ENCODE peak calls at places on chromosomes 11 and 22, in six cellular contexts. One of them, this sample, is unnamed. For H3K4me1, the result is how much of the 10 kb centered on the place peaks cover.

GRCh38 chr11:83568474-83568873 is 282.3 kb upstream of the CCDC90B start:
- ATAC-seq in K562: no peak
- ATAC-seq in GM12878: no peak
- ATAC-seq in A549: no peak
- ATAC-seq in HepG2: no peak
- ATAC-seq in upper lobe of left lung: no peak
- ATAC-seq in this sample: no peak

GRCh38 chr11:66842896-66843775 is at the start of gene RCE1:
- ATAC-seq in K562: peak
- ATAC-seq in GM12878: peak
- ATAC-seq in A549: peak
- ATAC-seq in HepG2: peak
- ATAC-seq in upper lobe of left lung: peak
- ATAC-seq in this sample: peak

GRCh38 chr22:46763051-46763705 is 728 bp downstream of the TBC1D22A start:
- ATAC-seq in K562: peak
- ATAC-seq in GM12878: peak
- ATAC-seq in A549: peak
- ATAC-seq in HepG2: peak
- ATAC-seq in upper lobe of left lung: peak
- ATAC-seq in this sample: peak

GRCh38 chr22:37849089-37849751 is at the start of gene EIF3L:
- ATAC-seq in K562: peak
- ATAC-seq in GM12878: peak
- ATAC-seq in A549: peak
- ATAC-seq in HepG2: peak
- ATAC-seq in upper lobe of left lung: peak
- ATAC-seq in this sample: peak

GRCh38 chr22:44192098-44192810 is 11.5 kb downstream of the PARVG start:
- ATAC-seq in K562: peak
- ATAC-seq in GM12878: peak
- ATAC-seq in A549: peak
- ATAC-seq in HepG2: peak
- ATAC-seq in upper lobe of left lung: peak
- ATAC-seq in this sample: no peak

GRCh38 chr11:47332303-47332711 is 20.2 kb downstream of the MYBPC3 start:
- ATAC-seq in K562: no peak
- ATAC-seq in GM12878: no peak
- ATAC-seq in A549: no peak
- ATAC-seq in HepG2: peak
- ATAC-seq in upper lobe of left lung: no peak
- ATAC-seq in this sample: no peak

GRCh38 chr22:41913040-41913719 is 1.7 kb downstream of the SHISA8 start:
- ATAC-seq in K562: no peak
- ATAC-seq in GM12878: no peak
- ATAC-seq in A549: no peak
- ATAC-seq in HepG2: no peak
- ATAC-seq in upper lobe of left lung: no peak
- ATAC-seq in this sample: no peak

GRCh38 chr11:61516191-61516590 is 7.6 kb downstream of the LRRC10B start:
- ATAC-seq in K562: peak
- ATAC-seq in GM12878: no peak
- ATAC-seq in A549: no peak
- ATAC-seq in HepG2: no peak
- ATAC-seq in upper lobe of left lung: peak
- ATAC-seq in this sample: no peak

GRCh38 chr11:102464859-102465500 is 12.4 kb upstream of the TMEM123 start:
- ATAC-seq in K562: no peak
- ATAC-seq in GM12878: peak
- ATAC-seq in A549: no peak
- ATAC-seq in HepG2: no peak
- ATAC-seq in upper lobe of left lung: no peak
- ATAC-seq in this sample: no peak

GRCh38 chr11:125410091-125410490 is 86.0 kb downstream of the FEZ1 start:
- ATAC-seq in K562: no peak
- ATAC-seq in GM12878: peak
- ATAC-seq in A549: no peak
- ATAC-seq in HepG2: no peak
- ATAC-seq in upper lobe of left lung: no peak
- ATAC-seq in this sample: no peak

GRCh38 chr22:43262990-43263644 is 76.2 kb upstream of the TTLL12 start:
- ATAC-seq in K562: peak
- ATAC-seq in GM12878: peak
- ATAC-seq in A549: no peak
- ATAC-seq in HepG2: peak
- ATAC-seq in upper lobe of left lung: no peak
- ATAC-seq in this sample: no peak

GRCh38 chr22:41876275-41876674 is 38.6 kb downstream of the SHISA8 start:
- ATAC-seq in K562: no peak
- ATAC-seq in GM12878: no peak
- ATAC-seq in A549: no peak
- ATAC-seq in HepG2: no peak
- ATAC-seq in upper lobe of left lung: no peak
- ATAC-seq in this sample: no peak

GRCh38 chr11:19725379-19726079 is 12.9 kb downstream of the NAV2 start:
- ATAC-seq in K562: no peak
- ATAC-seq in GM12878: no peak
- ATAC-seq in A549: no peak
- ATAC-seq in HepG2: no peak
- ATAC-seq in upper lobe of left lung: peak
- ATAC-seq in this sample: peak

GRCh38 chr11:134069996-134070845 is 1.3 kb downstream of the JAM3 start:
- ATAC-seq in K562: no peak
- ATAC-seq in GM12878: no peak
- ATAC-seq in A549: no peak
- ATAC-seq in HepG2: no peak
- ATAC-seq in upper lobe of left lung: no peak
- ATAC-seq in this sample: no peak

GRCh38 chr22:40593460-40594273 is 42.9 kb downstream of the MRTFA start:
- ATAC-seq in K562: peak
- ATAC-seq in GM12878: peak
- ATAC-seq in A549: no peak
- ATAC-seq in HepG2: peak
- ATAC-seq in upper lobe of left lung: no peak
- ATAC-seq in this sample: no peak

GRCh38 chr11:45461514-45461913 is 175.4 kb upstream of the SYT13 start:
- ATAC-seq in K562: no peak
- ATAC-seq in GM12878: no peak
- ATAC-seq in A549: no peak
- ATAC-seq in HepG2: no peak
- ATAC-seq in upper lobe of left lung: no peak
- ATAC-seq in this sample: no peak

GRCh38 chr11:48043998-48044512 is 63.7 kb downstream of the PTPRJ start:
- ATAC-seq in K562: no peak
- ATAC-seq in GM12878: no peak
- ATAC-seq in A549: no peak
- ATAC-seq in HepG2: no peak
- ATAC-seq in upper lobe of left lung: no peak
- ATAC-seq in this sample: no peak

GRCh38 chr22:29787371-29787980 is 20.3 kb downstream of the UQCR10 start:
- ATAC-seq in K562: no peak
- ATAC-seq in GM12878: no peak
- ATAC-seq in A549: no peak
- ATAC-seq in HepG2: peak
- ATAC-seq in upper lobe of left lung: no peak
- ATAC-seq in this sample: no peak

GRCh38 chr22:28006271-28006670 is 87.2 kb upstream of the PITPNB start:
- ATAC-seq in K562: no peak
- ATAC-seq in GM12878: no peak
- ATAC-seq in A549: no peak
- ATAC-seq in HepG2: no peak
- ATAC-seq in upper lobe of left lung: no peak
- ATAC-seq in this sample: no peak

GRCh38 chr22:28008056-28008455 is 89.0 kb upstream of the PITPNB start:
- ATAC-seq in K562: no peak
- ATAC-seq in GM12878: no peak
- ATAC-seq in A549: no peak
- ATAC-seq in HepG2: no peak
- ATAC-seq in upper lobe of left lung: no peak
- ATAC-seq in this sample: no peak

GRCh38 chr22:28008649-28009048 is 89.6 kb upstream of the PITPNB start:
- ATAC-seq in K562: no peak
- ATAC-seq in GM12878: no peak
- ATAC-seq in A549: no peak
- ATAC-seq in HepG2: no peak
- ATAC-seq in upper lobe of left lung: no peak
- ATAC-seq in this sample: no peak

GRCh38 chr22:28012811-28013460 is 93.9 kb upstream of the PITPNB start:
- ATAC-seq in K562: no peak
- ATAC-seq in GM12878: no peak
- ATAC-seq in A549: no peak
- ATAC-seq in HepG2: no peak
- ATAC-seq in upper lobe of left lung: no peak
- ATAC-seq in this sample: no peak

GRCh38 chr22:28009272-28009827 is 90.3 kb upstream of the PITPNB start:
- ATAC-seq in K562: peak
- ATAC-seq in GM12878: peak
- ATAC-seq in A549: peak
- ATAC-seq in HepG2: peak
- ATAC-seq in upper lobe of left lung: peak
- ATAC-seq in this sample: peak
- TF ChIP-seq EP300 in K562: no peak
- TF ChIP-seq EP300 in GM12878: no peak
- TF ChIP-seq EP300 in A549: no peak
- TF ChIP-seq EP300 in HepG2: no peak
- TF ChIP-seq EP300 in upper lobe of left lung: no peak
- TF ChIP-seq EP300 in this sample: no peak

DNA sequence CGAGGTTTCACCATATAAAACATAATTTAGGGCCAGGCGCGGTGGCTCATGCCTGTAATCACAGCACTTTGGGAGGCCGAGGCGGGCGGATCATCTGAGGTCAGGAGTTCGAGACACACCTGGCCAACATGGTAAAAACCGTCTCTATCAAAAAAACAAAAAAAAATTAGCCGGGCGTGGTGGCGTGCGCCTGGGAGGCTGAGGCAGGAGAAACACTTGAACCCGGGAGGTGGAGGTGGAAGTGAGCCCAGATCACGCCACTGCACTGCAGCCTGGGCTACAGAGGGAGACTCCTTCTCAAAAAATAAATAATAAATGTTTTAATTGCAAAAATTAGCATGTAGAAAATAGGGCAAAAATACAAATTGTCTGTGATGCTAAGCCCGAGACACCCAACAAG is 993 bp upstream of the SFI1 start:
- ATAC-seq in K562: no peak
- ATAC-seq in GM12878: no peak
- ATAC-seq in A549: no peak
- ATAC-seq in HepG2: no peak
- ATAC-seq in upper lobe of left lung: no peak
- ATAC-seq in this sample: no peak
- H3K4me1 ChIP-seq in K562: under half
- H3K4me1 ChIP-seq in GM12878: under half
- H3K4me1 ChIP-seq in A549: under half
- H3K4me1 ChIP-seq in HepG2: under half
- H3K4me1 ChIP-seq in upper lobe of left lung: under half
- H3K4me1 ChIP-seq in this sample: under half

DNA sequence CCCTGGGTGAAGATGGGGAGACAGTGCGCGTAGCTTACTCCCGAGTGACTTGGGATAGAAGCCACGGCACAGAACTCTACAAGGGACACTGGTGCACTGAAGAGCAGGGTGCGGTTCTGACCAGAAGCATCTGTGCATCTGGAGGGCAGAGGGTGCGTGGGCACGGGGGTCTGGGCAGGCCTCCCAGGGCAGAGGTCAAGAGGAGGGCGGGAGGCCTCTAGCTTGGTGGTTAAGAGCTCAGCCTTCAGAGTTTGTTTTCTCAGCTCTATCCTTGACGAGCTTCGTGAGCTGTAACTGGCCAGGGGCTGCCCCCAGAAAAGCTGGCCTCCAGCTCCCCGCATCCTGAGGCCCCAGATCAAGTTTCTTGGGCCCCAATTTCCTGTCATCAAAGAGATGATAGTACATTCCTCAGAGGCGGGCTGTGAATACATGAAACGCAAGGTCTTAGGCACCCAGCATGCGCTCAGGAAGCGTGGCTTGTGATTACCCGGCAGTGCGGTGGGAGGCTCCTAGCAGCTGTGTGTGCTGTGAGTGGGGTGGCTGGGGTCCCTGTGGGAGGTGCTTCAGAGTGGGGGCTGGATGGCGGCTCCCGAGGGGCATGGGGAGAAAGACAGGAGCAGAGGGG is 6.0 kb upstream of the BID start:
- ATAC-seq in K562: no peak
- ATAC-seq in GM12878: peak
- ATAC-seq in A549: no peak
- ATAC-seq in HepG2: no peak
- ATAC-seq in upper lobe of left lung: no peak
- ATAC-seq in this sample: no peak
- H3K4me3 ChIP-seq in K562: no peak
- H3K4me3 ChIP-seq in GM12878: peak
- H3K4me3 ChIP-seq in A549: no peak
- H3K4me3 ChIP-seq in HepG2: no peak
- H3K4me3 ChIP-seq in upper lobe of left lung: no peak
- H3K4me3 ChIP-seq in this sample: no peak

GRCh38 chr11:114400222-114400973 is at the start of the genes C11orf71 and RBM7:
- ATAC-seq in K562: peak
- ATAC-seq in GM12878: peak
- ATAC-seq in A549: peak
- ATAC-seq in HepG2: peak
- ATAC-seq in upper lobe of left lung: peak
- ATAC-seq in this sample: peak
- TF ChIP-seq EP300 in K562: peak
- TF ChIP-seq EP300 in GM12878: no peak
- TF ChIP-seq EP300 in A549: no peak
- TF ChIP-seq EP300 in HepG2: no peak
- TF ChIP-seq EP300 in upper lobe of left lung: no peak
- TF ChIP-seq EP300 in this sample: no peak

GRCh38 chr11:2988996-2989395 is 3.1 kb downstream of the NAP1L4 start:
- ATAC-seq in K562: no peak
- ATAC-seq in GM12878: no peak
- ATAC-seq in A549: no peak
- ATAC-seq in HepG2: no peak
- ATAC-seq in upper lobe of left lung: no peak
- ATAC-seq in this sample: no peak
- H3K4me1 ChIP-seq in K562: under half
- H3K4me1 ChIP-seq in GM12878: under half
- H3K4me1 ChIP-seq in A549: under half
- H3K4me1 ChIP-seq in HepG2: half or more
- H3K4me1 ChIP-seq in upper lobe of left lung: under half
- H3K4me1 ChIP-seq in this sample: half or more

DNA sequence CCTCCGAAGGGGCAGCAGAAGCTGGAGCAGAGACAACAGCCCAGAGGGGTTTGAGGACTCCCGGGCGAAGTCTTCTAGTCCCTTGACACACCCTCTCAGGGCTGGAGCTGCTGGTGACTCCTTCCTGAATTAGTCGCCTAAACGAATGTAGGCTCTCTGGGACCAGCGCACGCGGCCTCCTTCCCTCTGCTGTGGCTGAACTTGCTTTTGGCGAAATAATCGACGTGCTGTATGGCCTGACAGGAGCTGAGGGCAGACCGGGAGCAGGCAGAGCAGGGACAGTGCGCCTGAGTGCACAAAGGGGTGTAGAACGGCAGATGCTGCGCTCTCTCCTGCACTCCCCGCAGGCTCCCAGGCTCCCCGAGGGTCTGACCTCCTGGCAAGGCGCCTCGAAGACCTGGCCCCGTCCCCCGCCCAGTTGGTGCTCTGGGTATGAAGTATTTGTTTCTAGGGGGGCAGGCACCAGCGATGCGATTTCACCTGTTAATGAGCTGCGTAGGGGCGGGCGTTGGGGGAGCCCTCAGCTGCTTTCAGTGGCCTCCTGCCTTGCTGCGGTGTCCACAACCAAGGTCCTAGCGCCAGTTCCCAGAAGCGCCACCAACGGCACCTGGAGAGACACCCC is 5.3 kb downstream of the SLC17A6 start:
- ATAC-seq in K562: no peak
- ATAC-seq in GM12878: peak
- ATAC-seq in A549: peak
- ATAC-seq in HepG2: peak
- ATAC-seq in upper lobe of left lung: no peak
- ATAC-seq in this sample: no peak
- H3K4me3 ChIP-seq in K562: no peak
- H3K4me3 ChIP-seq in GM12878: no peak
- H3K4me3 ChIP-seq in A549: no peak
- H3K4me3 ChIP-seq in HepG2: no peak
- H3K4me3 ChIP-seq in upper lobe of left lung: no peak
- H3K4me3 ChIP-seq in this sample: no peak

This sample was measured in gastroesophageal sphincter.